ENCODE peak calls at places on chromosomes 7 and 10, in eight cellular contexts. S, N, T, J, I, H, O and F are unnamed samples.

GRCh38 chr10:72308320-72308987 is 34.7 kb downstream of the DDIT4 start:
- DNase-seq in S (peak; percentile 83), N (peak; percentile 67), T (peak; percentile 81), J (peak; percentile 86), I (no peak), H (peak; percentile 86), O (peak; percentile 98), F (no peak)

GRCh38 chr10:29295813-29296212 is 6.9 kb downstream of the LYZL1 start:
- DNase-seq in S (no peak), N (no peak), T (no peak), J (no peak), I (no peak), H (no peak), O (peak; percentile 40), F (no peak)

GRCh38 chr7:144736880-144737493 is 98.9 kb downstream of the TPK1 start:
- DNase-seq in S (no peak), N (no peak), T (no peak), J (no peak), I (no peak), H (no peak), O (no peak), F (no peak)

GRCh38 chr7:49805686-49806085 is 32.2 kb downstream of the VWC2 start:
- DNase-seq in S (no peak), N (no peak), T (no peak), J (no peak), I (no peak), H (no peak), O (no peak), F (no peak)

GRCh38 chr7:155169498-155170065 is 99.5 kb downstream of the HTR5A start:
- DNase-seq in S (no peak), N (no peak), T (no peak), J (no peak), I (no peak), H (no peak), O (no peak), F (peak; percentile 57)

GRCh38 chr10:47374611-47375536 is 9.2 kb downstream of the ZNF488 start:
- DNase-seq in S (no peak), N (no peak), T (no peak), J (no peak), I (no peak), H (no peak), O (peak; percentile 79), F (peak; percentile 29)

GRCh38 chr10:43225004-43225786 is 41.7 kb downstream of the RASGEF1A start:
- DNase-seq in S (no peak), N (peak; percentile 1), T (no peak), J (no peak), I (no peak), H (no peak), O (no peak), F (no peak)

GRCh38 chr10:33193867-33194521 is 140.5 kb downstream of the NRP1 start:
- DNase-seq in S (no peak), N (no peak), T (peak; percentile 55), J (no peak), I (peak; percentile 9), H (peak; percentile 27), O (peak; percentile 65), F (no peak)

GRCh38 chr10:91798736-91799579 is 732 bp downstream of the TNKS2 start:
- DNase-seq in S (no peak), N (peak; percentile 23), T (peak; percentile 35), J (peak; percentile 27), I (peak; percentile 22), H (peak; percentile 16), O (peak; percentile 51), F (peak; percentile 40)

GRCh38 chr7:149743481-149743880 is 29.9 kb downstream of the ZNF467 start:
- DNase-seq in S (no peak), N (no peak), T (no peak), J (no peak), I (no peak), H (no peak), O (peak; percentile 27), F (no peak)

GRCh38 chr10:79407397-79407796 is 38.0 kb downstream of the ZCCHC24 start:
- DNase-seq in S (no peak), N (no peak), T (no peak), J (no peak), I (no peak), H (no peak), O (no peak), F (no peak)

GRCh38 chr10:615583-616152 is 73.8 kb downstream of the DIP2C start:
- DNase-seq in S (no peak), N (no peak), T (no peak), J (no peak), I (no peak), H (no peak), O (peak; percentile 70), F (no peak)

GRCh38 chr7:140542226-140542625 is 62.9 kb upstream of the MKRN1 start:
- DNase-seq in S (no peak), N (peak; percentile 38), T (peak; percentile 79), J (no peak), I (no peak), H (no peak), O (peak; percentile 87), F (no peak)

DNA sequence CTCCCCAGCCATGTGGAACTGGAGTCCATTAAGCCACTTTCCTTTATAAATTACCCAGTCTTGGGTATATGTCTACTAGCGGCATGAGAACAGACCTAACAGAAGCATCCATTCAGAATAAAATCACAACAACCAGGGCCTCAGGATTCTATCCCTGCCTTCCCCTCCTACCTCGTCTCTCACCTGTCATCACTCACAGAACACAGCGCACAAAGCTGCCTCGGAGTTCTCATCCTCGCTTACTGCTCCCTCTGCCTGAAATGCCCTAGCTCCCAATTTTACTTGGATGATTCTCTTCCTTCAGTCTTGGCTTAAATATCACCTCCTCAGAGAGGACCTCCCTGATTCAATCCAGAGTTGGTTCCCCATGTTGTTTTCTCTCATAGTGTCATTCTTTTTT is 70.7 kb upstream of the AFAP1L2 start:
- DNase-seq in S (no peak), N (no peak), T (no peak), J (no peak), I (no peak), H (no peak), O (no peak), F (no peak)
- H3K4me1 ChIP-seq in S (peaks cover 8% of the 10 kb centered on the region), N (peaks cover 32% of the 10 kb centered on the region), T (peaks cover 18% of the 10 kb centered on the region), J (no peaks in the 10 kb centered on the region), I (no peaks in the 10 kb centered on the region), H (peaks cover 5% of the 10 kb centered on the region), O (peaks cover 30% of the 10 kb centered on the region), F (peaks cover 4% of the 10 kb centered on the region)

GRCh38 chr10:60236869-60237524 is 152.7 kb downstream of the ANK3 start:
- DNase-seq in S (no peak), N (peak; percentile 54), T (no peak), J (no peak), I (no peak), H (no peak), O (peak; percentile 13), F (peak; percentile 38)
- H3K4me3 ChIP-seq in S (no peak overlapping the region), N (no peak overlapping the region), T (no peak overlapping the region), J (no peak overlapping the region), I (no peak overlapping the region), H (no peak overlapping the region), O (no peak overlapping the region), F (no peak overlapping the region)

GRCh38 chr10:123272171-123272570 is 118.0 kb downstream of the BUB3 start:
- DNase-seq in S (no peak), N (no peak), T (no peak), J (peak; percentile 11), I (no peak), H (no peak), O (no peak), F (no peak)
- TF ChIP-seq CTCF in S (peak; percentile 35), N (no peak), T (no peak), J (peak; percentile 37), I (no peak), H (no peak), O (peak; percentile 19), F (no peak)

GRCh38 chr7:17307969-17308648 is 9.7 kb downstream of the AHR start:
- DNase-seq in S (no peak), N (no peak), T (no peak), J (no peak), I (no peak), H (no peak), O (no peak), F (no peak)
- H3K4me1 ChIP-seq in S (peaks cover 48% of the 10 kb centered on the region), N (peaks cover 40% of the 10 kb centered on the region), T (peaks cover 3% of the 10 kb centered on the region), J (no peaks in the 10 kb centered on the region), I (no peaks in the 10 kb centered on the region), H (peaks cover 28% of the 10 kb centered on the region), O (no peaks in the 10 kb centered on the region), F (peaks cover 33% of the 10 kb centered on the region)

GRCh38 chr10:126903646-126904360 is 1.4 kb upstream of the DOCK1 start:
- DNase-seq in S (no peak), N (no peak), T (no peak), J (no peak), I (no peak), H (no peak), O (no peak), F (no peak)

GRCh38 chr10:126904493-126904806 is 778 bp upstream of the DOCK1 start:
- DNase-seq in S (peak; percentile 35), N (no peak), T (no peak), J (no peak), I (no peak), H (no peak), O (no peak), F (no peak)

GRCh38 chr10:126905776-126906703 is 812 bp downstream of the DOCK1 start:
- DNase-seq in S (no peak), N (peak; percentile 46), T (peak; percentile 39), J (no peak), I (no peak), H (peak; percentile 56), O (peak; percentile 43), F (no peak)

GRCh38 chr10:126906704-126907422 is 1.6 kb downstream of the DOCK1 start:
- DNase-seq in S (no peak), N (no peak), T (no peak), J (no peak), I (no peak), H (no peak), O (no peak), F (no peak)

DNA sequence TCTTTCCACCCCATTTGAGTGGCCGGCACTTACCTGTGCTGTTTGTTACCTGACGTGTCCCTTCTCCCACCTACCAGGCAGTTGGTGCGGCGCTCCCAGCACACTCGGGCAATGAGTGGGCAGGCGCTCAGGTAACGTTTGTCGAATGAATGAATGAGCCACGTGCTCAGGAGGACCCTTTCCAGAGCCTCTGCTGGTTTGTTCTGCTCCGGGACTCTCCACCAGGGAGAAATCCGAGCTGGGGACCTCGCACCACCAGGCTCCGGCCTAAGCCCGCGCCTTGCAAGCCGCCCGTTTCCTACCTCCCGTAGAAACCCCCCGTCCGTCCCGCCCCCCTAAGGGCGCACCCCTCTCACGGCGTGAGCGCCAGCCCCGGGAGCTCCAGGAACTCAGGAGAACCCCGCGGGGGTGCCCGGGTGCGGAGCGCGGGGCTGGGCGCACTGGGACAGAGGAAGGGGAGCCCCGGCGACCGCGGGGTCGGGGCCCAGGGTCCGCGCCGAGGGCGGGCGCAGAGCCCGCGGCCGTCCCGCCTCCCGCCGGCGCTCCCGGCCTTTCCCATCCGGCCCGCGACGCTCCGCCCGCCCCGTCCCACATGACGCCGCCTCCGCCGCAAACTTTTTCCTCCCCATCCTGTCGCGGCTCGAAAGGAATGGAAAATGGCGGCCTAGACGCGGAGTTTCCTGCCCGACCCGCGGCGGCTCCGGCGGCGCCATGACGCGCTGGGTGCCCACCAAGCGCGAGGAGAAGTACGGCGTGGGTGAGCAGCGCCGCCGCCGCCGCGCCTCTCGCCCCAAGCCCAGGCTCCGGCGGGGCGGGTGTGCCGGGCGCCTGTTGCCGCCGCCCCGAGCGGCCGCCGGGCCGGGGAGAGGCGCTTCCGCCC is at the start of gene DOCK1:
- DNase-seq in S (no peak), N (peak; percentile 75), T (peak; percentile 64), J (no peak), I (peak; percentile 53), H (peak; percentile 86), O (peak; percentile 78), F (peak; percentile 75)
- H3K4me3 ChIP-seq in S (peak within 1 kb of the TSS; percentile 73), N (peak within 1 kb of the TSS; percentile 70), T (peak within 1 kb of the TSS; percentile 81), J (no peak within 1 kb of the TSS), I (peak within 1 kb of the TSS; percentile 93), H (peak within 1 kb of the TSS; percentile 90), O (peak within 1 kb of the TSS; percentile 98), F (peak within 1 kb of the TSS; percentile 82)